ENCODE peak calls at places on chromosomes 12 and 14, in ten cellular contexts. One of them, this sample, is unnamed.

GRCh38 chr12:132584472-132584871 is 25.9 kb downstream of the LRCOL1 start:
- DNase-seq in A673: no peak
- DNase-seq in cardiac muscle cell: no peak
- DNase-seq in sigmoid colon: no peak
- DNase-seq in esophagus squamous epithelium: no peak
- DNase-seq in neural progenitor cell: no peak
- DNase-seq in choroid plexus epithelial cell: no peak
- DNase-seq in K562: no peak
- DNase-seq in AG10803: no peak
- DNase-seq in colonic mucosa: no peak
- DNase-seq in this sample: no peak

GRCh38 chr12:121165316-121165715 is 32.6 kb downstream of the P2RX7 start:
- DNase-seq in choroid plexus epithelial cell: no peak
- DNase-seq in cardiac muscle cell: no peak
- DNase-seq in esophagus squamous epithelium: no peak
- DNase-seq in neural progenitor cell: no peak
- DNase-seq in A673: no peak
- DNase-seq in colonic mucosa: no peak
- DNase-seq in sigmoid colon: no peak
- DNase-seq in AG10803: no peak
- DNase-seq in K562: no peak
- DNase-seq in this sample: no peak

GRCh38 chr14:101821528-101821927 is 60.0 kb downstream of the PPP2R5C start:
- DNase-seq in A673: no peak
- DNase-seq in choroid plexus epithelial cell: no peak
- DNase-seq in AG10803: no peak
- DNase-seq in K562: no peak
- DNase-seq in esophagus squamous epithelium: no peak
- DNase-seq in cardiac muscle cell: no peak
- DNase-seq in colonic mucosa: no peak
- DNase-seq in neural progenitor cell: no peak
- DNase-seq in sigmoid colon: no peak
- DNase-seq in this sample: no peak

GRCh38 chr14:30443368-30444007 is 115.5 kb upstream of the G2E3 start:
- DNase-seq in esophagus squamous epithelium: no peak
- DNase-seq in sigmoid colon: no peak
- DNase-seq in K562: no peak
- DNase-seq in A673: peak
- DNase-seq in neural progenitor cell: peak
- DNase-seq in choroid plexus epithelial cell: peak
- DNase-seq in colonic mucosa: no peak
- DNase-seq in cardiac muscle cell: peak
- DNase-seq in AG10803: peak
- DNase-seq in this sample: peak

GRCh38 chr14:55373784-55374725 is 37.6 kb downstream of the ATG14 start:
- DNase-seq in colonic mucosa: no peak
- DNase-seq in esophagus squamous epithelium: no peak
- DNase-seq in cardiac muscle cell: no peak
- DNase-seq in sigmoid colon: no peak
- DNase-seq in K562: no peak
- DNase-seq in A673: no peak
- DNase-seq in choroid plexus epithelial cell: peak
- DNase-seq in neural progenitor cell: no peak
- DNase-seq in AG10803: no peak
- DNase-seq in this sample: no peak

GRCh38 chr14:75267141-75267601 is 11.5 kb upstream of the FOS start:
- DNase-seq in neural progenitor cell: no peak
- DNase-seq in choroid plexus epithelial cell: peak
- DNase-seq in esophagus squamous epithelium: no peak
- DNase-seq in AG10803: peak
- DNase-seq in A673: peak
- DNase-seq in K562: no peak
- DNase-seq in cardiac muscle cell: no peak
- DNase-seq in sigmoid colon: no peak
- DNase-seq in colonic mucosa: no peak
- DNase-seq in this sample: peak

GRCh38 chr12:50764116-50764860 is 387 bp downstream of the ATF1 start:
- DNase-seq in esophagus squamous epithelium: no peak
- DNase-seq in sigmoid colon: peak
- DNase-seq in K562: peak
- DNase-seq in neural progenitor cell: peak
- DNase-seq in colonic mucosa: peak
- DNase-seq in A673: peak
- DNase-seq in AG10803: peak
- DNase-seq in cardiac muscle cell: peak
- DNase-seq in choroid plexus epithelial cell: peak
- DNase-seq in this sample: peak

GRCh38 chr12:20643822-20644221 is 51.3 kb upstream of the SLCO1C1 start:
- DNase-seq in A673: no peak
- DNase-seq in choroid plexus epithelial cell: no peak
- DNase-seq in colonic mucosa: no peak
- DNase-seq in neural progenitor cell: no peak
- DNase-seq in esophagus squamous epithelium: no peak
- DNase-seq in cardiac muscle cell: no peak
- DNase-seq in AG10803: no peak
- DNase-seq in K562: no peak
- DNase-seq in sigmoid colon: no peak
- DNase-seq in this sample: no peak

GRCh38 chr12:103848132-103848531 is 7.1 kb upstream of the NT5DC3 start:
- DNase-seq in sigmoid colon: no peak
- DNase-seq in cardiac muscle cell: no peak
- DNase-seq in esophagus squamous epithelium: no peak
- DNase-seq in K562: no peak
- DNase-seq in A673: no peak
- DNase-seq in AG10803: no peak
- DNase-seq in colonic mucosa: no peak
- DNase-seq in neural progenitor cell: no peak
- DNase-seq in choroid plexus epithelial cell: no peak
- DNase-seq in this sample: no peak

GRCh38 chr14:55301722-55302121 is 30.5 kb downstream of the FBXO34 start:
- DNase-seq in AG10803: peak
- DNase-seq in A673: peak
- DNase-seq in sigmoid colon: no peak
- DNase-seq in choroid plexus epithelial cell: peak
- DNase-seq in K562: no peak
- DNase-seq in cardiac muscle cell: no peak
- DNase-seq in esophagus squamous epithelium: no peak
- DNase-seq in colonic mucosa: no peak
- DNase-seq in neural progenitor cell: no peak
- DNase-seq in this sample: peak

GRCh38 chr14:52485350-52485960 is 66.8 kb downstream of the TXNDC16 start:
- DNase-seq in esophagus squamous epithelium: no peak
- DNase-seq in neural progenitor cell: no peak
- DNase-seq in cardiac muscle cell: no peak
- DNase-seq in AG10803: no peak
- DNase-seq in choroid plexus epithelial cell: peak
- DNase-seq in sigmoid colon: no peak
- DNase-seq in A673: no peak
- DNase-seq in colonic mucosa: no peak
- DNase-seq in K562: no peak
- DNase-seq in this sample: no peak

GRCh38 chr14:95953111-95953724 is 76.6 kb downstream of the TUNAR start:
- DNase-seq in choroid plexus epithelial cell: peak
- DNase-seq in colonic mucosa: no peak
- DNase-seq in K562: no peak
- DNase-seq in AG10803: no peak
- DNase-seq in esophagus squamous epithelium: no peak
- DNase-seq in A673: peak
- DNase-seq in neural progenitor cell: peak
- DNase-seq in sigmoid colon: no peak
- DNase-seq in cardiac muscle cell: peak
- DNase-seq in this sample: no peak

GRCh38 chr12:67070307-67070600 is 198.9 kb upstream of the CAND1 start:
- DNase-seq in AG10803: no peak
- DNase-seq in esophagus squamous epithelium: no peak
- DNase-seq in colonic mucosa: no peak
- DNase-seq in neural progenitor cell: no peak
- DNase-seq in A673: no peak
- DNase-seq in sigmoid colon: no peak
- DNase-seq in cardiac muscle cell: no peak
- DNase-seq in K562: no peak
- DNase-seq in choroid plexus epithelial cell: no peak
- DNase-seq in this sample: no peak

GRCh38 chr12:67068773-67069450 is 200.2 kb upstream of the CAND1 start:
- DNase-seq in colonic mucosa: peak
- DNase-seq in K562: peak
- DNase-seq in esophagus squamous epithelium: no peak
- DNase-seq in AG10803: peak
- DNase-seq in sigmoid colon: peak
- DNase-seq in choroid plexus epithelial cell: peak
- DNase-seq in A673: peak
- DNase-seq in cardiac muscle cell: peak
- DNase-seq in neural progenitor cell: peak
- DNase-seq in this sample: peak

GRCh38 chr12:67067453-67068203 is 201.5 kb upstream of the CAND1 start:
- DNase-seq in esophagus squamous epithelium: no peak
- DNase-seq in colonic mucosa: no peak
- DNase-seq in A673: no peak
- DNase-seq in sigmoid colon: no peak
- DNase-seq in K562: no peak
- DNase-seq in neural progenitor cell: peak
- DNase-seq in AG10803: no peak
- DNase-seq in choroid plexus epithelial cell: no peak
- DNase-seq in cardiac muscle cell: no peak
- DNase-seq in this sample: no peak

GRCh38 chr12:67069451-67070306 is 199.5 kb upstream of the CAND1 start:
- DNase-seq in neural progenitor cell: peak
- DNase-seq in esophagus squamous epithelium: no peak
- DNase-seq in sigmoid colon: no peak
- DNase-seq in choroid plexus epithelial cell: no peak
- DNase-seq in K562: peak
- DNase-seq in colonic mucosa: peak
- DNase-seq in AG10803: no peak
- DNase-seq in cardiac muscle cell: peak
- DNase-seq in A673: peak
- DNase-seq in this sample: peak

GRCh38 chr12:67068204-67068731 is 200.9 kb upstream of the CAND1 start:
- DNase-seq in colonic mucosa: peak
- DNase-seq in choroid plexus epithelial cell: no peak
- DNase-seq in esophagus squamous epithelium: no peak
- DNase-seq in cardiac muscle cell: peak
- DNase-seq in K562: no peak
- DNase-seq in sigmoid colon: no peak
- DNase-seq in AG10803: no peak
- DNase-seq in A673: peak
- DNase-seq in neural progenitor cell: peak
- DNase-seq in this sample: peak
- TF ChIP-seq CTCF in colonic mucosa: no peak
- TF ChIP-seq CTCF in choroid plexus epithelial cell: no peak
- TF ChIP-seq CTCF in esophagus squamous epithelium: no peak
- TF ChIP-seq CTCF in cardiac muscle cell: no peak
- TF ChIP-seq CTCF in K562: no peak
- TF ChIP-seq CTCF in sigmoid colon: no peak
- TF ChIP-seq CTCF in AG10803: no peak
- TF ChIP-seq CTCF in A673: peak
- TF ChIP-seq CTCF in neural progenitor cell: peak
- TF ChIP-seq CTCF in this sample: no peak

GRCh38 chr12:91778938-91779400 is 366.7 kb downstream of the BTG1 start:
- DNase-seq in A673: peak
- DNase-seq in choroid plexus epithelial cell: peak
- DNase-seq in sigmoid colon: peak
- DNase-seq in colonic mucosa: peak
- DNase-seq in neural progenitor cell: no peak
- DNase-seq in K562: peak
- DNase-seq in cardiac muscle cell: no peak
- DNase-seq in esophagus squamous epithelium: no peak
- DNase-seq in AG10803: peak
- DNase-seq in this sample: peak
- H3K4me3 ChIP-seq in A673: no peak
- H3K4me3 ChIP-seq in choroid plexus epithelial cell: no peak
- H3K4me3 ChIP-seq in sigmoid colon: no peak
- H3K4me3 ChIP-seq in colonic mucosa: no peak
- H3K4me3 ChIP-seq in neural progenitor cell: no peak
- H3K4me3 ChIP-seq in K562: no peak
- H3K4me3 ChIP-seq in cardiac muscle cell: no peak
- H3K4me3 ChIP-seq in esophagus squamous epithelium: no peak
- H3K4me3 ChIP-seq in AG10803: no peak
- H3K4me3 ChIP-seq in this sample: no peak

DNA sequence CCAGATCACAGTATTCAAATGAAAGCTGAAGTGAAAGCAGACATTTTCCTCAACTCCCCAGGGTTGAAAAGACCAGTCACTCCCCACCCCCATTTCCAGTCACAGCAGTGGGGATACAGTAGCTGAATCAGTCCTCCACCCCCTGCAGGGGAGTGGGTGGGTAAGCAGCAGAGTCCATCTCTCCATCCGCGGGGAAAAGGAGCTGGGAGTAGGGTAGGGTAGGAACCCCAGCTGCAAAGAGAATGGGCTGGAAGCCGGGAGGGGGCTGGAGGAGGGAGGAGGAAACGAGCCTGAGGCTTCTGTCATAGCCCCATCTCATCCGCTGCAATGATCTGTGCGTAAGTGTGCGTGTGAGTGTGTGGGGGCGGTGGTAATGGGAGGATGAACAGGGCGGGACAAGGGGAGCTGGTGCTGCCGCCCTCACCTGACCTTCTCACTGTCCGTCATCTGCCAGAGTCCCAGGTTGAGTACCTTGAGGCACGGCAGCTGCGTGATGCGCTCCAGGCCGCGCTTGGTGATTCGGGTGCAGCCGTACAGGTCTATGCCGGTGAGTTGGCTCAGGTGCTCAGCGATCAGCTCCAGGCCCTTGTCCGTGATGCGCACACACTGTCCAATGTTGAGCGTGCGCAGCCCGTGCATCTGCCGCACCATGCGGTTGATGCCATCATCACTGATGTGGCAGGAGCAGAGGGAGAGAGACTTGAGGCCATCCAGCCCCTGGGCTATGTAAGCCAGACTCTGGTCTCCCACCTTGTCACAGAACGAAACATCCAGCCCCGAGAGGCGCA is 1.7 kb downstream of the FBXL14 start:
- DNase-seq in neural progenitor cell: peak
- DNase-seq in A673: peak
- DNase-seq in AG10803: peak
- DNase-seq in cardiac muscle cell: peak
- DNase-seq in choroid plexus epithelial cell: peak
- DNase-seq in esophagus squamous epithelium: no peak
- DNase-seq in colonic mucosa: peak
- DNase-seq in sigmoid colon: peak
- DNase-seq in K562: peak
- DNase-seq in this sample: peak
- TF ChIP-seq CTCF in neural progenitor cell: peak
- TF ChIP-seq CTCF in A673: peak
- TF ChIP-seq CTCF in AG10803: peak
- TF ChIP-seq CTCF in cardiac muscle cell: no peak
- TF ChIP-seq CTCF in choroid plexus epithelial cell: peak
- TF ChIP-seq CTCF in esophagus squamous epithelium: no peak
- TF ChIP-seq CTCF in colonic mucosa: no peak
- TF ChIP-seq CTCF in sigmoid colon: no peak
- TF ChIP-seq CTCF in K562: no peak
- TF ChIP-seq CTCF in this sample: peak

DNA sequence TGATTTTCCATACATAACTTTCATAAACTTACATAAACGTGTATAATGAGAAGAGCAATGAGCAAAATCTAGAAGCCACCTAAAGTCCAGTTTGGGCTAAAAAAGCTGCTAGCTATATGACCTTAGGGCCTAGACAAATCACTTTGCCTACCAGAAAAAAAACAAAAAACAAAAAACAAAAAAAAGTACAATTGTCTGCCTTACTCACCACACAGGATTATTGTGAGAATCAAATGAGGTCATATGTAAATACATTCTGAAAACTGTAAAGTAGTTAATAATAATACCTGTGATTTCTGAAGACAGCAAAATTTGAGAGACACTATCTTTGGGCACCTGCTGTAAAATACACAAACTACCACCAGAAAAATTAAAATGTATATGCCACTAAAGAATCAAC is 4.2 kb downstream of the ATP2B1 start:
- DNase-seq in esophagus squamous epithelium: no peak
- DNase-seq in AG10803: no peak
- DNase-seq in sigmoid colon: no peak
- DNase-seq in cardiac muscle cell: no peak
- DNase-seq in colonic mucosa: no peak
- DNase-seq in K562: no peak
- DNase-seq in A673: no peak
- DNase-seq in choroid plexus epithelial cell: no peak
- DNase-seq in neural progenitor cell: no peak
- DNase-seq in this sample: no peak
- H3K4me3 ChIP-seq in esophagus squamous epithelium: no peak
- H3K4me3 ChIP-seq in AG10803: no peak
- H3K4me3 ChIP-seq in sigmoid colon: no peak
- H3K4me3 ChIP-seq in cardiac muscle cell: no peak
- H3K4me3 ChIP-seq in colonic mucosa: no peak
- H3K4me3 ChIP-seq in K562: no peak
- H3K4me3 ChIP-seq in A673: no peak
- H3K4me3 ChIP-seq in choroid plexus epithelial cell: no peak
- H3K4me3 ChIP-seq in neural progenitor cell: no peak
- H3K4me3 ChIP-seq in this sample: no peak